ENCODE peak calls at places on chromosomes 13 and 19, in ten cellular contexts. K, L, Y, F, R, D, J, B, W and I are unnamed samples.

GRCh38 chr13:74047925-74048324 is 86.3 kb downstream of the KLF12 start:
- DNase-seq in K (no peak), J (no peak), D (peak), B (no peak), R (no peak), W (peak), Y (no peak), F (no peak), L (no peak), I (peak)

GRCh38 chr13:39634956-39635355 is 20.5 kb upstream of the COG6 start:
- DNase-seq in K (no peak), J (no peak), D (no peak), F (no peak), L (no peak), R (no peak), W (no peak), B (no peak), Y (no peak), I (no peak)

GRCh38 chr19:35266149-35266903 is 2.4 kb upstream of the USF2 start:
- DNase-seq in B (no peak), L (no peak), W (peak), J (no peak), Y (no peak), F (no peak), R (peak), D (no peak), K (no peak), I (no peak)

GRCh38 chr13:45464141-45464686 is 525 bp upstream of the COG3 start:
- DNase-seq in J (no peak), Y (no peak), R (no peak), L (no peak), K (no peak), W (no peak), D (no peak), F (no peak), B (no peak), I (no peak)

GRCh38 chr19:3949997-3950859 is 17.4 kb downstream of the NMRK2 start:
- DNase-seq in J (no peak), Y (no peak), K (no peak), D (no peak), L (no peak), F (no peak), R (no peak), B (no peak), W (no peak), I (no peak)

GRCh38 chr19:53432088-53432661 is 391 bp downstream of the ZNF761 start:
- DNase-seq in K (no peak), Y (no peak), B (peak), R (peak), J (peak), L (peak), F (no peak), D (peak), W (peak), I (no peak)

GRCh38 chr19:12574036-12574435 is 22.8 kb upstream of the ZNF564 start:
- DNase-seq in K (no peak), J (peak), B (no peak), L (no peak), W (no peak), R (no peak), D (no peak), F (no peak), Y (no peak), I (no peak)

GRCh38 chr19:4870025-4870700 is 2.7 kb upstream of the PLIN3 start:
- DNase-seq in J (peak), B (no peak), F (no peak), K (no peak), W (peak), D (peak), Y (no peak), R (peak), L (peak), I (peak)

GRCh38 chr19:35522745-35523327 is 5.3 kb downstream of the SBSN start:
- DNase-seq in Y (no peak), W (no peak), L (no peak), R (no peak), K (no peak), J (no peak), F (no peak), D (no peak), B (no peak), I (no peak)

GRCh38 chr19:29634731-29635130 is 28.6 kb downstream of the POP4 start:
- DNase-seq in F (no peak), K (no peak), D (no peak), W (no peak), B (no peak), R (no peak), L (no peak), Y (no peak), J (no peak), I (no peak)

GRCh38 chr13:95527955-95528354 is 24.6 kb upstream of the CLDN10 start:
- DNase-seq in D (no peak), B (no peak), R (no peak), J (no peak), W (no peak), F (no peak), L (no peak), K (no peak), Y (no peak), I (no peak)